ENCODE peak calls at places on chromosomes 5 and 9, in eight cellular contexts. B is HCT116; I is PC-3; K is foreskin keratinocyte; Y is activated CD8-positive, alpha-beta T cell treated with anti-CD3 and anti-CD28 coated beads for 36 hours; H is upper lobe of right lung; L is CD4-positive, alpha-beta T cell; A is left lung. P is an unnamed sample.

GRCh38 chr5:78912796-78913195 is 72.3 kb downstream of the ARSB start:
- ATAC-seq in B (no peak), I (no peak), K (no peak), Y (no peak), H (no peak), L (no peak), A (no peak), P (no peak)

GRCh38 chr5:150358261-150359095 is 981 bp downstream of the TCOF1 start:
- ATAC-seq in B (no peak), I (no peak), K (peak), Y (no peak), H (no peak), L (no peak), A (no peak), P (no peak)

GRCh38 chr5:40277161-40277906 is 402.4 kb upstream of the PTGER4 start:
- ATAC-seq in B (no peak), I (no peak), K (no peak), Y (peak), H (no peak), L (peak), A (no peak), P (no peak)

GRCh38 chr5:115977988-115978387 is 15.7 kb downstream of the LVRN start:
- ATAC-seq in B (no peak), I (peak), K (peak), Y (peak), H (no peak), L (no peak), A (peak), P (peak)

GRCh38 chr9:122087406-122088200 is 5.5 kb downstream of the TTLL11 start:
- ATAC-seq in B (no peak), I (peak), K (no peak), Y (no peak), H (no peak), L (no peak), A (no peak), P (no peak)

GRCh38 chr5:76765249-76765648 is 49.3 kb downstream of the F2R start:
- ATAC-seq in B (no peak), I (peak), K (no peak), Y (no peak), H (no peak), L (no peak), A (no peak), P (no peak)

GRCh38 chr5:150377964-150378694 is 20.6 kb downstream of the TCOF1 start:
- ATAC-seq in B (no peak), I (no peak), K (peak), Y (no peak), H (no peak), L (no peak), A (no peak), P (no peak)

GRCh38 chr5:5637163-5637562 is 214.7 kb downstream of the ICE1 start:
- ATAC-seq in B (no peak), I (no peak), K (no peak), Y (no peak), H (no peak), L (no peak), A (no peak), P (no peak)

GRCh38 chr5:54738118-54738972 is 220.8 kb downstream of the SNX18 start:
- ATAC-seq in B (no peak), I (peak), K (no peak), Y (no peak), H (peak), L (no peak), A (peak), P (peak)

GRCh38 chr5:91212336-91213092 is 170.6 kb downstream of the ARRDC3 start:
- ATAC-seq in B (no peak), I (peak), K (peak), Y (no peak), H (peak), L (no peak), A (peak), P (peak)

GRCh38 chr5:16539169-16539666 is 73.6 kb upstream of the ZNF622 start:
- ATAC-seq in B (no peak), I (peak), K (peak), Y (no peak), H (peak), L (no peak), A (peak), P (peak)

GRCh38 chr5:133296624-133297023 is 244.8 kb downstream of the HSPA4 start:
- ATAC-seq in B (no peak), I (no peak), K (peak), Y (no peak), H (no peak), L (no peak), A (no peak), P (no peak)

GRCh38 chr5:133297293-133297692 is 245.5 kb downstream of the HSPA4 start:
- ATAC-seq in B (no peak), I (no peak), K (no peak), Y (no peak), H (no peak), L (no peak), A (no peak), P (no peak)

GRCh38 chr5:133299021-133299420 is 247.2 kb downstream of the HSPA4 start:
- ATAC-seq in B (no peak), I (no peak), K (no peak), Y (no peak), H (no peak), L (no peak), A (no peak), P (no peak)

GRCh38 chr5:133295520-133295919 is 243.7 kb downstream of the HSPA4 start:
- ATAC-seq in B (no peak), I (no peak), K (no peak), Y (no peak), H (no peak), L (no peak), A (no peak), P (no peak)

DNA sequence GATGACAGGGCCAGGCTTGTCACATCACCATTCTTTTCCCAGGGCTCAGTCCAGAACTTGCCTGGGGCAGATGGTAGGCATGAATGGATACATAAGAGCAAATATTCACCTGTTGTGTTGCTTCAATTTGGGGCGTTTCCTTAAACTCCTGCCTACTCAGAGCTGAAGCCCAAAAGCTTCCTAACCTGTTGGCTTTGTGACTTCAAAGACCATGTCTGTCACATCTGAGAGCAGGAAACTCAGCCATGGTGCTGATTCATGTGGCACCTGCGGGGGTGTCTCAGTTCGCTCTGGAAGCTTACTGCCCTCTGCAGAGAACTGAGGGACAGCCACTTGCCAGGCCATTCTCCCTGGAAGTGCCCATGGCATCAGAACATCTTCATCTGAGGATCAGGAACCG is 246.6 kb downstream of the HSPA4 start:
- ATAC-seq in B (no peak), I (no peak), K (no peak), Y (peak), H (no peak), L (peak), A (no peak), P (no peak)
- TF ChIP-seq CTCF in B (no peak), I (no peak), K (no peak), Y (no peak), H (no peak), L (no peak), A (no peak), P (no peak)

GRCh38 chr9:76403352-76403751 is 9.1 kb upstream of the RFK start:
- ATAC-seq in B (peak), I (peak), K (peak), Y (peak), H (peak), L (peak), A (peak), P (peak)
- TF ChIP-seq CTCF in B (peak), I (peak), K (peak), Y (peak), H (peak), L (peak), A (peak), P (peak)

GRCh38 chr5:11072556-11072955 is 311.5 kb upstream of the DAP start:
- ATAC-seq in B (no peak), I (no peak), K (no peak), Y (no peak), H (no peak), L (no peak), A (no peak), P (no peak)

GRCh38 chr5:11076945-11077613 is 316.0 kb upstream of the DAP start:
- ATAC-seq in B (no peak), I (no peak), K (no peak), Y (no peak), H (no peak), L (no peak), A (no peak), P (no peak)

DNA sequence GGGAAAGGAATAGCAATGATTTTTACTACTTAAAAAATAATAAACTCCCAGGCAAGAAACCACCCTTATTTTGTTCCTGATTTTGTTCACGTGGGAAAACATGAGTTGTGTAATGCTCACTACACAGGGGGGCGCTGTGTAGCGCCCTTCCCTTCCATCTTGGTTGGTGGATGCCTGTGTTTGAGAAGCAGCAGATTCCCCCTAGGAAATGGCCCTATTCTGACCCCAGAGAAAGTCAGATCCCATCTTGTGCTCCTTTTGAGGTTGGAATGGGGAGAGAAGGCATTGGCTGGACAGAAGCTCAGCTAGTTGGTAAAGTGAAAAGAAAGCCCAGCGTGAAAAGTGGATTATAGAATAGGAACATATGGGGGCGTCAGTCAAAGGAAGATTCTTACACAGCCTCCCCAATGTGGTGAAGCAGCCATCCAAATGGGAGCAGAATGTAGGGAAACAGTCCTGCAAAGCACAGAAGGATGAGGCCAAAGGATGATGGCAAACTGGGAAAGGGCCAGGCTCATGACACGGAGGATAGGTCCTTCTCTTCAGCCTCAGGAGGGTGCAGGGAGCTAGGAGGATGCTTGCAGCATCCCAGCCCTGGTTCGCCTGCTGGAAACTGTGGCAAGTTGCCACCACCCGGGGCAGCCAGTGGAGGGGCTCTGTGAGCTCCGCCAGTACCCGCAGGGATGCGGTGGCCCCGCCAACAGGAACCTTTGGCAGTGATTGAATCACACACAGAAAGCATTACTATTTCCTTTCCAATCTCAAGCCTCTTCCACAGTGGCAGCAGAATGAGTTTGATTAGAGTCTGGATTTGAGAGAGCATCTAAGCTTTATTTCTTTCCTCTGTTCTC is 314.2 kb upstream of the DAP start:
- ATAC-seq in B (no peak), I (no peak), K (no peak), Y (no peak), H (no peak), L (no peak), A (no peak), P (no peak)
- TF ChIP-seq CTCF in B (peak), I (peak), K (no peak), Y (no peak), H (no peak), L (no peak), A (no peak), P (no peak)

DNA sequence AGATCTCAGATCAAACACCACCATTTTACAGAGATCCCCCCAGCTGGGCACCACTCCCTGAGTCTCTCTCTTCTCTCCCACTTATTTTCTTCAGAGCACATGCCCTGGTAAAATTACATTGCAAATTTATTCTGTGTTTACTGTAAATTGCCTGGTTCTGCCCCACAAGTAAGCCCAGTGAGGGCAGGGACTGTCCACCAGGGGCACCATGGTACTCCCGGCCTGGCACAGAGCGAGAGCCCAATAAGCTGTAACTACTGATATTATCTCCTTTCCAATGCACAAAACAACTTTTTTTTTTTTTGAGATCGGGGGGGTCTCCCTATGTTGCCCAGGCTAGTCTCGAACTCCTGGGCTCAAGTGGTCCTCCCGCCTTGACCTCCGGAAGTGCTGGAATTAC is 123.0 kb downstream of the PAX5 start:
- ATAC-seq in B (no peak), I (no peak), K (no peak), Y (no peak), H (no peak), L (no peak), A (no peak), P (no peak)
- TF ChIP-seq CTCF in B (peak), I (no peak), K (no peak), Y (no peak), H (no peak), L (no peak), A (no peak), P (no peak)

GRCh38 chr5:53127107-53127506 is 17.6 kb upstream of the MOCS2 start:
- ATAC-seq in B (no peak), I (no peak), K (no peak), Y (no peak), H (no peak), L (no peak), A (no peak), P (no peak)

GRCh38 chr5:53120165-53120564 is 10.6 kb upstream of the MOCS2 start:
- ATAC-seq in B (no peak), I (no peak), K (no peak), Y (no peak), H (no peak), L (no peak), A (no peak), P (no peak)

GRCh38 chr5:53126514-53126913 is 17.0 kb upstream of the MOCS2 start:
- ATAC-seq in B (no peak), I (peak), K (peak), Y (no peak), H (no peak), L (no peak), A (no peak), P (no peak)

GRCh38 chr5:53128481-53128880 is 18.9 kb upstream of the MOCS2 start:
- ATAC-seq in B (no peak), I (no peak), K (no peak), Y (no peak), H (no peak), L (no peak), A (no peak), P (no peak)

DNA sequence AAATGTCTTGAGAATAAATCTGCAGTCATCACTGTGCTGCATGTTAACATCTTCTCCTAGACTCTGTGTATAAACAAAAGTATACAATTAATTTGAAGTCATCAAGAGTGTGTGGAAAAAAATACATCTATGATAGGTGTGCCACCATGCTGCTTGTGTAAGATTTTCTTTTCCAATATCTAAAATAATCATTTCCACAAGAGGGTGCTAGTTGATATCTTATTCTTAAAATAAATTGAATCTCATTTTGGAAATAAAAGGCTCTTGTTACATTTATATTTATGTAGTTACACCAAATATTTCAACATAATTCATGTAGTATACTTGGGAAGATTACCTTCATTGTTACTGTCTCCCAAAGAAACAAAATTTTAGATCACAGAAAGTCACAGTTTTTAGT is 14.1 kb upstream of the MOCS2 start:
- ATAC-seq in B (no peak), I (no peak), K (no peak), Y (no peak), H (no peak), L (no peak), A (no peak), P (no peak)
- TF ChIP-seq CTCF in B (peak), I (peak), K (peak), Y (no peak), H (peak), L (no peak), A (no peak), P (no peak)

P was measured in gastroesophageal sphincter.